ENCODE peak calls at places on chromosomes 7 and 10, in nine cellular contexts. One of them, this sample, is unnamed.

GRCh38 chr7:134140889-134141867 is 14.0 kb downstream of the LRGUK start:
- DNase-seq in left ventricle myocardium inferior: peak; percentile 66
- DNase-seq in left lung: peak; percentile 80
- DNase-seq in cardiac muscle cell: peak; percentile 75
- DNase-seq in endodermal cell: peak; percentile 95
- DNase-seq in heart left ventricle: peak; percentile 54
- DNase-seq in fibroblast of lung: peak; percentile 33
- DNase-seq in PC-9: peak; percentile 63
- DNase-seq in A549: peak; percentile 93
- DNase-seq in this sample: peak; percentile 62

GRCh38 chr7:110522061-110522750 is 568.7 kb upstream of the LRRN3 start:
- DNase-seq in fibroblast of lung: peak; percentile 52
- DNase-seq in left lung: no peak
- DNase-seq in cardiac muscle cell: no peak
- DNase-seq in PC-9: no peak
- DNase-seq in left ventricle myocardium inferior: no peak
- DNase-seq in endodermal cell: no peak
- DNase-seq in A549: no peak
- DNase-seq in heart left ventricle: no peak
- DNase-seq in this sample: no peak

GRCh38 chr7:68733219-68734143 is 864.8 kb upstream of the AUTS2 start:
- DNase-seq in A549: peak; percentile 38
- DNase-seq in endodermal cell: no peak
- DNase-seq in PC-9: no peak
- DNase-seq in fibroblast of lung: peak; percentile 74
- DNase-seq in cardiac muscle cell: no peak
- DNase-seq in left lung: no peak
- DNase-seq in heart left ventricle: no peak
- DNase-seq in left ventricle myocardium inferior: no peak
- DNase-seq in this sample: no peak

GRCh38 chr10:98852686-98853085 is 383.0 kb downstream of the HPSE2 start:
- DNase-seq in endodermal cell: no peak
- DNase-seq in left ventricle myocardium inferior: no peak
- DNase-seq in PC-9: no peak
- DNase-seq in cardiac muscle cell: no peak
- DNase-seq in A549: no peak
- DNase-seq in left lung: no peak
- DNase-seq in fibroblast of lung: no peak
- DNase-seq in heart left ventricle: no peak
- DNase-seq in this sample: no peak

GRCh38 chr10:63633677-63634487 is 112.7 kb downstream of the REEP3 start:
- DNase-seq in A549: peak; percentile 42
- DNase-seq in left lung: no peak
- DNase-seq in fibroblast of lung: peak; percentile 41
- DNase-seq in PC-9: peak; percentile 21
- DNase-seq in left ventricle myocardium inferior: no peak
- DNase-seq in cardiac muscle cell: peak; percentile 48
- DNase-seq in endodermal cell: peak; percentile 61
- DNase-seq in heart left ventricle: no peak
- DNase-seq in this sample: no peak

GRCh38 chr7:42198974-42199668 is 37.9 kb downstream of the GLI3 start:
- DNase-seq in A549: no peak
- DNase-seq in left lung: no peak
- DNase-seq in fibroblast of lung: peak; percentile 76
- DNase-seq in endodermal cell: no peak
- DNase-seq in left ventricle myocardium inferior: no peak
- DNase-seq in PC-9: no peak
- DNase-seq in heart left ventricle: no peak
- DNase-seq in cardiac muscle cell: no peak
- DNase-seq in this sample: no peak

GRCh38 chr10:69246036-69246435 is 25.9 kb downstream of the HKDC1 start:
- DNase-seq in PC-9: no peak
- DNase-seq in fibroblast of lung: no peak
- DNase-seq in cardiac muscle cell: no peak
- DNase-seq in endodermal cell: no peak
- DNase-seq in left lung: no peak
- DNase-seq in A549: no peak
- DNase-seq in heart left ventricle: no peak
- DNase-seq in left ventricle myocardium inferior: no peak
- DNase-seq in this sample: no peak

GRCh38 chr7:16753932-16754571 is 497 bp downstream of the TSPAN13 start:
- DNase-seq in heart left ventricle: peak; percentile 38
- DNase-seq in left lung: peak; percentile 85
- DNase-seq in PC-9: peak; percentile 46
- DNase-seq in fibroblast of lung: peak; percentile 53
- DNase-seq in A549: no peak
- DNase-seq in left ventricle myocardium inferior: peak; percentile 33
- DNase-seq in endodermal cell: peak; percentile 90
- DNase-seq in cardiac muscle cell: peak; percentile 81
- DNase-seq in this sample: peak; percentile 62

GRCh38 chr10:100186813-100187212 is 984 bp upstream of the ERLIN1 start:
- DNase-seq in left ventricle myocardium inferior: no peak
- DNase-seq in left lung: peak; percentile 84
- DNase-seq in heart left ventricle: no peak
- DNase-seq in endodermal cell: peak; percentile 40
- DNase-seq in fibroblast of lung: no peak
- DNase-seq in PC-9: no peak
- DNase-seq in A549: no peak
- DNase-seq in cardiac muscle cell: no peak
- DNase-seq in this sample: peak; percentile 29

GRCh38 chr7:41688012-41688625 is 14.8 kb downstream of the INHBA start:
- DNase-seq in left lung: no peak
- DNase-seq in heart left ventricle: no peak
- DNase-seq in endodermal cell: no peak
- DNase-seq in cardiac muscle cell: no peak
- DNase-seq in fibroblast of lung: peak; percentile 71
- DNase-seq in PC-9: no peak
- DNase-seq in A549: no peak
- DNase-seq in left ventricle myocardium inferior: no peak
- DNase-seq in this sample: no peak

GRCh38 chr10:110357252-110357780 is 52.6 kb upstream of the SMNDC1 start:
- DNase-seq in left ventricle myocardium inferior: no peak
- DNase-seq in heart left ventricle: no peak
- DNase-seq in endodermal cell: no peak
- DNase-seq in fibroblast of lung: peak; percentile 97
- DNase-seq in cardiac muscle cell: peak; percentile 24
- DNase-seq in A549: no peak
- DNase-seq in PC-9: no peak
- DNase-seq in left lung: no peak
- DNase-seq in this sample: no peak

GRCh38 chr10:113214331-113214730 is 264.3 kb downstream of the TCF7L2 start:
- DNase-seq in fibroblast of lung: no peak
- DNase-seq in left lung: no peak
- DNase-seq in left ventricle myocardium inferior: no peak
- DNase-seq in endodermal cell: no peak
- DNase-seq in heart left ventricle: no peak
- DNase-seq in A549: no peak
- DNase-seq in cardiac muscle cell: no peak
- DNase-seq in PC-9: no peak
- DNase-seq in this sample: no peak

GRCh38 chr10:34547283-34547682 is 267.8 kb downstream of the PARD3 start:
- DNase-seq in cardiac muscle cell: no peak
- DNase-seq in left ventricle myocardium inferior: no peak
- DNase-seq in fibroblast of lung: no peak
- DNase-seq in PC-9: no peak
- DNase-seq in heart left ventricle: no peak
- DNase-seq in left lung: no peak
- DNase-seq in endodermal cell: no peak
- DNase-seq in A549: no peak
- DNase-seq in this sample: no peak

GRCh38 chr7:125459038-125459437 is 529.4 kb upstream of the POT1 start:
- DNase-seq in A549: no peak
- DNase-seq in left ventricle myocardium inferior: no peak
- DNase-seq in PC-9: no peak
- DNase-seq in cardiac muscle cell: no peak
- DNase-seq in endodermal cell: no peak
- DNase-seq in left lung: no peak
- DNase-seq in heart left ventricle: no peak
- DNase-seq in fibroblast of lung: no peak
- DNase-seq in this sample: no peak

GRCh38 chr7:125467996-125468854 is 538.6 kb upstream of the POT1 start:
- DNase-seq in PC-9: no peak
- DNase-seq in fibroblast of lung: no peak
- DNase-seq in left lung: peak; percentile 56
- DNase-seq in left ventricle myocardium inferior: no peak
- DNase-seq in cardiac muscle cell: no peak
- DNase-seq in endodermal cell: peak; percentile 53
- DNase-seq in A549: no peak
- DNase-seq in heart left ventricle: no peak
- DNase-seq in this sample: no peak

GRCh38 chr7:125465527-125465926 is 535.9 kb upstream of the POT1 start:
- DNase-seq in fibroblast of lung: no peak
- DNase-seq in PC-9: no peak
- DNase-seq in endodermal cell: no peak
- DNase-seq in left lung: no peak
- DNase-seq in left ventricle myocardium inferior: no peak
- DNase-seq in heart left ventricle: no peak
- DNase-seq in A549: no peak
- DNase-seq in cardiac muscle cell: no peak
- DNase-seq in this sample: no peak

DNA sequence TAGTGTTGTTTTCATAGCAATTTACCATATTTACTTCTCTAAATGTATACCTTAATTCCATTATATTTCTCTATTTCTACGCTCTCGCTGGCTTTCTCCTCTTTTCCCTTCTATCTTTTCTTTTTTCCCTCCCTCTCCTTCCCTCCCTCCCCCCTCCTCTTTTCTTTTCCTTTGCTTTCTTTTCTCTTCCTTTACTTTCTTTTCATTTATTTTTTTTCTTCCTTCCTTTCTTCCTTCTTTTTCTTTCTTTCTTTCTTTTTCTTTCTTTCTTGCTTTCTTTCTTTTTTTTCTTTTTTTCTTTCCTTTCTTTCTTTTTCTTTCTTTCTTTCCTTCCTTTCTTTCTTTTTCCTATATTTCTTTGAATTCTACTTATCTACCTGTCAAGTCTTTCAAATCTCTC is 533.0 kb upstream of the POT1 start:
- DNase-seq in A549: no peak
- DNase-seq in heart left ventricle: no peak
- DNase-seq in left ventricle myocardium inferior: no peak
- DNase-seq in fibroblast of lung: no peak
- DNase-seq in PC-9: no peak
- DNase-seq in cardiac muscle cell: no peak
- DNase-seq in left lung: no peak
- DNase-seq in endodermal cell: no peak
- DNase-seq in this sample: no peak
- TF ChIP-seq CTCF in A549: no peak
- TF ChIP-seq CTCF in heart left ventricle: no peak
- TF ChIP-seq CTCF in left ventricle myocardium inferior: no peak
- TF ChIP-seq CTCF in fibroblast of lung: no peak
- TF ChIP-seq CTCF in PC-9: no peak
- TF ChIP-seq CTCF in cardiac muscle cell: no peak
- TF ChIP-seq CTCF in left lung: no peak
- TF ChIP-seq CTCF in endodermal cell: no peak
- TF ChIP-seq CTCF in this sample: no peak

GRCh38 chr10:95513008-95513589 is 48.1 kb downstream of the SORBS1 start:
- DNase-seq in endodermal cell: no peak
- DNase-seq in A549: no peak
- DNase-seq in left ventricle myocardium inferior: no peak
- DNase-seq in left lung: no peak
- DNase-seq in PC-9: no peak
- DNase-seq in heart left ventricle: no peak
- DNase-seq in fibroblast of lung: no peak
- DNase-seq in cardiac muscle cell: no peak
- DNase-seq in this sample: peak; percentile 67
- H3K4me1 ChIP-seq in endodermal cell: peaks cover 5% of the 10 kb centered on the region
- H3K4me1 ChIP-seq in A549: no peaks in the 10 kb centered on the region
- H3K4me1 ChIP-seq in left ventricle myocardium inferior: peaks cover 100% of the 10 kb centered on the region
- H3K4me1 ChIP-seq in left lung: no peaks in the 10 kb centered on the region
- H3K4me1 ChIP-seq in PC-9: peaks cover 6% of the 10 kb centered on the region
- H3K4me1 ChIP-seq in heart left ventricle: peaks cover 66% of the 10 kb centered on the region
- H3K4me1 ChIP-seq in fibroblast of lung: no peaks in the 10 kb centered on the region
- H3K4me1 ChIP-seq in cardiac muscle cell: peaks cover 17% of the 10 kb centered on the region
- H3K4me1 ChIP-seq in this sample: no peaks in the 10 kb centered on the region

GRCh38 chr10:32269343-32270100 is 77.4 kb downstream of the EPC1 start:
- DNase-seq in A549: no peak
- DNase-seq in left lung: no peak
- DNase-seq in left ventricle myocardium inferior: no peak
- DNase-seq in fibroblast of lung: no peak
- DNase-seq in endodermal cell: no peak
- DNase-seq in PC-9: no peak
- DNase-seq in heart left ventricle: no peak
- DNase-seq in cardiac muscle cell: peak; percentile 4
- DNase-seq in this sample: no peak

GRCh38 chr10:32266566-32266965 is 80.4 kb downstream of the EPC1 start:
- DNase-seq in A549: no peak
- DNase-seq in cardiac muscle cell: no peak
- DNase-seq in endodermal cell: no peak
- DNase-seq in left lung: no peak
- DNase-seq in PC-9: no peak
- DNase-seq in left ventricle myocardium inferior: no peak
- DNase-seq in fibroblast of lung: no peak
- DNase-seq in heart left ventricle: no peak
- DNase-seq in this sample: no peak

GRCh38 chr10:32265756-32266155 is 81.2 kb downstream of the EPC1 start:
- DNase-seq in endodermal cell: no peak
- DNase-seq in heart left ventricle: no peak
- DNase-seq in left lung: no peak
- DNase-seq in fibroblast of lung: no peak
- DNase-seq in cardiac muscle cell: no peak
- DNase-seq in A549: no peak
- DNase-seq in PC-9: no peak
- DNase-seq in left ventricle myocardium inferior: no peak
- DNase-seq in this sample: no peak

GRCh38 chr10:32263300-32263699 is 83.7 kb downstream of the EPC1 start:
- DNase-seq in cardiac muscle cell: no peak
- DNase-seq in PC-9: no peak
- DNase-seq in heart left ventricle: no peak
- DNase-seq in fibroblast of lung: peak; percentile 23
- DNase-seq in endodermal cell: no peak
- DNase-seq in A549: no peak
- DNase-seq in left lung: no peak
- DNase-seq in left ventricle myocardium inferior: no peak
- DNase-seq in this sample: no peak

DNA sequence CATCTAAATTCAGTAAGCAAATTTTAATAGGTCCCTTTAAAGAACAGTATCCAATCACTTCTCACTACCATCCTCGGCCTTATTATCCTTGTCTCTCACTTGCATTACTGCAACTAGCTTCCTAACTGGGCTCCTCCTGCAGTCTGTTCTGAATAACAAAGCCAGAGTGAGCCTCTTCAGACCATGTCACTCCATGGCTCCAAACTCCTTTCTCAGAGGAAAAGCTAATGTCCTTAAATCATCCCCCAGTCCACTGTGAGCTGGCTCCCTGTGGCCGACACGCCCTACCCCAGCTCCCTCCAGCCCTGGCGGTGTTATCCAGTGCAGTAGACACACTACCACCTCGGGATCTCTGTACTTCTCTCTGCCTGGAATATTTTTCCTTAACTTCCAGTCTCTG is 80.0 kb downstream of the EPC1 start:
- DNase-seq in A549: no peak
- DNase-seq in endodermal cell: peak; percentile 84
- DNase-seq in PC-9: no peak
- DNase-seq in fibroblast of lung: no peak
- DNase-seq in left ventricle myocardium inferior: no peak
- DNase-seq in cardiac muscle cell: no peak
- DNase-seq in left lung: no peak
- DNase-seq in heart left ventricle: no peak
- DNase-seq in this sample: no peak
- H3K27ac ChIP-seq in A549: no peak overlapping the region
- H3K27ac ChIP-seq in endodermal cell: no peak overlapping the region
- H3K27ac ChIP-seq in PC-9: no peak overlapping the region
- H3K27ac ChIP-seq in fibroblast of lung: no peak overlapping the region
- H3K27ac ChIP-seq in left ventricle myocardium inferior: no peak overlapping the region
- H3K27ac ChIP-seq in cardiac muscle cell: peak overlapping the region; percentile 41
- H3K27ac ChIP-seq in left lung: no peak overlapping the region
- H3K27ac ChIP-seq in heart left ventricle: no peak overlapping the region
- H3K27ac ChIP-seq in this sample: no peak overlapping the region

GRCh38 chr7:100600222-100601038 is 1.7 kb upstream of the PCOLCE start:
- DNase-seq in left ventricle myocardium inferior: no peak
- DNase-seq in cardiac muscle cell: no peak
- DNase-seq in A549: no peak
- DNase-seq in endodermal cell: no peak
- DNase-seq in heart left ventricle: no peak
- DNase-seq in fibroblast of lung: no peak
- DNase-seq in left lung: no peak
- DNase-seq in PC-9: no peak
- DNase-seq in this sample: no peak
- TF ChIP-seq CTCF in left ventricle myocardium inferior: no peak
- TF ChIP-seq CTCF in cardiac muscle cell: no peak
- TF ChIP-seq CTCF in A549: peak; percentile 16
- TF ChIP-seq CTCF in endodermal cell: peak; percentile 50
- TF ChIP-seq CTCF in heart left ventricle: no peak
- TF ChIP-seq CTCF in fibroblast of lung: no peak
- TF ChIP-seq CTCF in left lung: no peak
- TF ChIP-seq CTCF in PC-9: no peak
- TF ChIP-seq CTCF in this sample: no peak